ENCODE peak calls at places on chromosomes 13 and 19, in seven cellular contexts. I is body of pancreas, W is neural progenitor cell, P is IMR-90, U is HCT116, H is mammary epithelial cell, T is colonic mucosa. E is an unnamed sample. For H3K36me3 and H3K9me3, the result is how much of the 10 kb centered on the place peaks cover.

GRCh38 chr13:88622362-88622973 is 951.3 kb downstream of the SLITRK5 start:
- DNase-seq in I (no peak), W (no peak), P (no peak), U (no peak), H (no peak), T (no peak), E (no peak)

GRCh38 chr13:79447141-79447540 is 33.8 kb upstream of the NDFIP2 start:
- DNase-seq in I (no peak), W (peak), P (no peak), U (no peak), H (no peak), T (no peak), E (no peak)

GRCh38 chr19:5154129-5154798 is 185.4 kb downstream of the KDM4B start:
- DNase-seq in I (peak), W (peak), P (no peak), U (no peak), H (no peak), T (peak), E (peak)

GRCh38 chr19:46766569-46767317 is 20.5 kb upstream of the STRN4 start:
- DNase-seq in I (peak), W (peak), P (no peak), U (no peak), H (no peak), T (peak), E (peak)

GRCh38 chr13:112078216-112078615 is 11.3 kb downstream of the SOX1 start:
- DNase-seq in I (no peak), W (peak), P (no peak), U (no peak), H (no peak), T (no peak), E (no peak)

GRCh38 chr19:32041681-32042292 is 303.6 kb upstream of the ZNF507 start:
- DNase-seq in I (peak), W (peak), P (peak), U (no peak), H (peak), T (peak), E (peak)

GRCh38 chr19:3699071-3699740 is 1.1 kb downstream of the PIP5K1C start:
- DNase-seq in I (peak), W (peak), P (peak), U (no peak), H (peak), T (peak), E (no peak)

GRCh38 chr19:33569822-33570221 is 48.2 kb upstream of the PEPD start:
- DNase-seq in I (no peak), W (peak), P (no peak), U (no peak), H (no peak), T (no peak), E (no peak)

GRCh38 chr19:47446534-47447469 is 24.9 kb downstream of the SLC8A2 start:
- DNase-seq in I (no peak), W (peak), P (no peak), U (peak), H (peak), T (peak), E (peak)

GRCh38 chr13:62653371-62653770 is 1237.7 kb upstream of the PCDH20 start:
- DNase-seq in I (no peak), W (no peak), P (peak), U (peak), H (no peak), T (no peak), E (no peak)

GRCh38 chr19:4409123-4409933 is 6.9 kb downstream of the CHAF1A start:
- DNase-seq in I (no peak), W (no peak), P (no peak), U (no peak), H (no peak), T (no peak), E (no peak)

GRCh38 chr13:59166174-59166573 is 997.6 kb downstream of the DIAPH3 start:
- DNase-seq in I (no peak), W (no peak), P (no peak), U (no peak), H (no peak), T (no peak), E (no peak)

GRCh38 chr13:21079761-21080730 is 18.7 kb upstream of the LATS2 start:
- DNase-seq in I (peak), W (no peak), P (peak), U (no peak), H (peak), T (no peak), E (no peak)

GRCh38 chr13:71842003-71842402 is 25.0 kb downstream of the DACH1 start:
- DNase-seq in I (no peak), W (no peak), P (no peak), U (no peak), H (no peak), T (peak), E (no peak)

DNA sequence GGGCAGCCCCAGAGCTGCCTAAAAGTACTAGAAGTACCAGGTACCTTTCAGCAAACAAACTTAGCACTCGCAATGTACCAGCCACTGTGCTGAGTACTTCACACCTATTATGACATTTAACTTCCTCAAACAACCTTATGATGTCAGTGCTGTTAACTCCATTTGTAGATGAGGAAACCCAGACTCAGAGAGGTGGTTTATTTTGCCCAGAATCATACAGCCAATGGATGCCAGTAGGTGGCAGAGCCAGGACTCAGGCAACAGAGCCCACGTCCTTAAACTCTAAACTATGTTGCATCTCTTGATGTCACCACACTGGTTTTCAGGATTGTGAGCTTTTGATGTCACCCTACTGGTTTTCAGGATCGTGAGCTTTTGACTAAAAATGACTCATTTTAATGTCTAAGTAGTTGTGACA is 78.9 kb downstream of the FLT1 start:
- DNase-seq in I (no peak), W (no peak), P (no peak), U (peak), H (no peak), T (no peak), E (no peak)
- TF ChIP-seq CTCF in I (no peak), W (no peak), P (no peak), U (peak), H (no peak), T (no peak), E (no peak)

GRCh38 chr19:35053667-35054293 is 12.3 kb downstream of the HPN start:
- DNase-seq in I (no peak), W (no peak), P (no peak), U (no peak), H (no peak), T (no peak), E (no peak)

GRCh38 chr19:35055715-35056179 is 14.2 kb downstream of the HPN start:
- DNase-seq in I (no peak), W (peak), P (no peak), U (no peak), H (no peak), T (no peak), E (no peak)

GRCh38 chr19:35056513-35057063 is 15.1 kb downstream of the HPN start:
- DNase-seq in I (no peak), W (no peak), P (no peak), U (no peak), H (no peak), T (no peak), E (no peak)

GRCh38 chr19:35052599-35053190 is 11.2 kb downstream of the HPN start:
- DNase-seq in I (no peak), W (no peak), P (no peak), U (no peak), H (no peak), T (no peak), E (no peak)

DNA sequence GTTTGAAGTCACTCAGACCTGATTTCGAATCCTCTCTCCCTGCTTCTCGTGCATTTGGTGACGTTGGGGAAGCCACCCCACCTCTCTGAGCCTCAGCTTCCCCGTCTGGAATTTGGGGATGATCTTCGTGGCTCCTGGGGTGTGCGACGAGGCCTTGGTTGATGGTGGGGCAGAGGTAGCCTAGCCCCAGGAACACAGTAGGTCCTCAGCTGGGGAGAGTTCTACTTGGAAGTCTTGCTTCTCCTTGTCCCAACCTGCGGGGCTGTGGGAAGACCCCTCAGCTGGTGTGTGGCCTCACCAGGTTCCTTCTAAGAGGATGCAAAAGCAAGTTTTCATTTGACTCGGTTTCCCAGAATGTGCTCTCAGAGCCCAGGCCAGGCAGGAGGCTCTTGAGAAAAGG is 13.1 kb downstream of the HPN start:
- DNase-seq in I (no peak), W (no peak), P (no peak), U (no peak), H (no peak), T (no peak), E (no peak)
- H3K36me3 ChIP-seq in I (under half), W (under half), P (under half), U (under half), H (under half), T (under half), E (under half)

GRCh38 chr19:1631557-1632100 is 20.8 kb downstream of the TCF3 start:
- DNase-seq in I (no peak), W (no peak), P (no peak), U (no peak), H (no peak), T (no peak), E (no peak)

GRCh38 chr19:1633269-1633606 is 19.2 kb downstream of the TCF3 start:
- DNase-seq in I (no peak), W (no peak), P (no peak), U (no peak), H (no peak), T (no peak), E (no peak)

GRCh38 chr19:1634242-1634937 is 18.0 kb downstream of the TCF3 start:
- DNase-seq in I (no peak), W (no peak), P (no peak), U (no peak), H (no peak), T (no peak), E (no peak)

GRCh38 chr19:1630811-1631210 is 21.6 kb downstream of the TCF3 start:
- DNase-seq in I (no peak), W (no peak), P (no peak), U (no peak), H (no peak), T (no peak), E (no peak)

GRCh38 chr19:1632462-1633268 is 19.8 kb downstream of the TCF3 start:
- DNase-seq in I (no peak), W (no peak), P (no peak), U (no peak), H (no peak), T (peak), E (no peak)
- H3K9me3 ChIP-seq in I (under half), W (under half), P (under half), U (under half), H (under half), T (under half), E (under half)

GRCh38 chr19:42683917-42684513 is 56.3 kb downstream of the PSG3 start:
- DNase-seq in I (no peak), W (peak), P (peak), U (peak), H (peak), T (no peak), E (peak)
- TF ChIP-seq CTCF in I (no peak), W (peak), P (peak), U (peak), H (peak), T (peak), E (peak)

GRCh38 chr19:12948597-12949362 is 3.1 kb downstream of the RAD23A start:
- DNase-seq in I (no peak), W (no peak), P (no peak), U (no peak), H (no peak), T (no peak), E (no peak)
- H3K36me3 ChIP-seq in I (under half), W (under half), P (half or more), U (under half), H (under half), T (under half), E (half or more)